ENCODE peak calls at places on chromosomes 13 and 19, in nine cellular contexts. S is CD14-positive monocyte, B is T-helper 2 cell, F is heart left ventricle, O is M059J, D is NCI-H1930, G is cardiac muscle cell, T is NCI-H146, I is globus pallidus. Q is an unnamed sample.
A peak's percentile ranks its signal among the peaks of the same experiment; 100 is the strongest.

GRCh38 chr13:21259571-21260455 is 83.4 kb downstream of the MRPL57 start:
- DNase-seq in S (no peak), B (no peak), F (no peak), O (no peak), D (no peak), G (no peak), T (no peak), I (no peak), Q (no peak)

GRCh38 chr19:53333071-53333465 is 481 bp upstream of the ZNF845 start:
- DNase-seq in S (no peak), B (peak; percentile 23), F (peak; percentile 61), O (no peak), D (no peak), G (no peak), T (peak; percentile 70), I (no peak), Q (peak; percentile 21)

GRCh38 chr13:76161143-76161542 is 525.0 kb downstream of the LMO7 start:
- DNase-seq in S (no peak), B (no peak), F (peak; percentile 34), O (no peak), D (no peak), G (no peak), T (no peak), I (no peak), Q (no peak)

GRCh38 chr13:73970413-73971055 is 163.7 kb downstream of the KLF12 start:
- DNase-seq in S (no peak), B (no peak), F (no peak), O (no peak), D (no peak), G (no peak), T (no peak), I (no peak), Q (no peak)

GRCh38 chr19:40798997-40799557 is at the start of gene EGLN2:
- DNase-seq in S (no peak), B (no peak), F (no peak), O (no peak), D (no peak), G (no peak), T (peak; percentile 65), I (no peak), Q (no peak)

GRCh38 chr19:38464421-38465082 is 31.1 kb downstream of the RYR1 start:
- DNase-seq in S (no peak), B (no peak), F (no peak), O (no peak), D (no peak), G (no peak), T (no peak), I (no peak), Q (no peak)

GRCh38 chr13:27403252-27403678 is 21.2 kb upstream of the GTF3A start:
- DNase-seq in S (no peak), B (no peak), F (no peak), O (peak; percentile 72), D (no peak), G (peak; percentile 77), T (no peak), I (no peak), Q (no peak)

GRCh38 chr13:60397693-60398437 is 845 bp downstream of the TDRD3 start:
- DNase-seq in S (peak; percentile 56), B (no peak), F (peak; percentile 73), O (peak; percentile 66), D (peak; percentile 44), G (peak; percentile 78), T (peak; percentile 79), I (peak; percentile 54), Q (peak; percentile 53)

GRCh38 chr19:22882797-22883196 is 50.7 kb downstream of the ZNF723 start:
- DNase-seq in S (no peak), B (no peak), F (no peak), O (peak; percentile 19), D (no peak), G (peak; percentile 27), T (peak; percentile 0), I (peak; percentile 67), Q (peak; percentile 68)

GRCh38 chr13:41470187-41470586 is 12.8 kb downstream of the RGCC start:
- DNase-seq in S (no peak), B (no peak), F (no peak), O (no peak), D (no peak), G (no peak), T (no peak), I (no peak), Q (no peak)

GRCh38 chr19:44512326-44513298 is 12.3 kb upstream of the ZNF180 start:
- DNase-seq in S (no peak), B (peak; percentile 8), F (no peak), O (peak; percentile 84), D (peak; percentile 49), G (peak; percentile 58), T (peak; percentile 48), I (no peak), Q (no peak)

GRCh38 chr13:66635526-66635925 is 594.6 kb downstream of the PCDH9 start:
- DNase-seq in S (no peak), B (no peak), F (no peak), O (peak; percentile 8), D (no peak), G (peak; percentile 79), T (no peak), I (no peak), Q (no peak)

GRCh38 chr19:5955638-5955935 is 22.4 kb downstream of the RANBP3 start:
- DNase-seq in S (no peak), B (no peak), F (peak; percentile 12), O (peak; percentile 66), D (no peak), G (peak; percentile 38), T (no peak), I (no peak), Q (no peak)

GRCh38 chr13:41854758-41855157 is 106.2 kb downstream of the VWA8 start:
- DNase-seq in S (no peak), B (no peak), F (no peak), O (no peak), D (no peak), G (peak; percentile 12), T (no peak), I (no peak), Q (no peak)

GRCh38 chr13:111610077-111610476 is 289.6 kb downstream of the TEX29 start:
- DNase-seq in S (no peak), B (no peak), F (no peak), O (no peak), D (no peak), G (no peak), T (peak; percentile 21), I (no peak), Q (no peak)

GRCh38 chr13:46555722-46556121 is 2.8 kb downstream of the LRCH1 start:
- DNase-seq in S (no peak), B (no peak), F (no peak), O (no peak), D (no peak), G (no peak), T (no peak), I (no peak), Q (no peak)

GRCh38 chr13:36758345-36758744 is 60.7 kb upstream of the RFXAP start:
- DNase-seq in S (no peak), B (no peak), F (no peak), O (no peak), D (no peak), G (no peak), T (peak; percentile 75), I (no peak), Q (no peak)

GRCh38 chr19:1786668-1787067 is 25.4 kb downstream of the ATP8B3 start:
- DNase-seq in S (no peak), B (no peak), F (no peak), O (no peak), D (no peak), G (no peak), T (no peak), I (no peak), Q (no peak)

GRCh38 chr19:10259162-10259905 is 7.3 kb downstream of the MRPL4 start:
- DNase-seq in S (peak; percentile 85), B (peak; percentile 84), F (peak; percentile 91), O (peak; percentile 80), D (peak; percentile 56), G (peak; percentile 87), T (peak; percentile 92), I (peak; percentile 48), Q (peak; percentile 86)

GRCh38 chr19:14519860-14520407 is 1.7 kb upstream of the DNAJB1 start:
- DNase-seq in S (peak; percentile 57), B (no peak), F (no peak), O (peak; percentile 98), D (no peak), G (peak; percentile 70), T (no peak), I (no peak), Q (no peak)

GRCh38 chr13:20247403-20247802 is 15.3 kb upstream of the GJB6 start:
- DNase-seq in S (no peak), B (no peak), F (no peak), O (no peak), D (no peak), G (no peak), T (no peak), I (no peak), Q (no peak)

GRCh38 chr19:35858311-35858710 is 1.6 kb downstream of the KIRREL2 start:
- DNase-seq in S (no peak), B (no peak), F (no peak), O (no peak), D (no peak), G (no peak), T (no peak), I (no peak), Q (no peak)

GRCh38 chr19:41019346-41019745 is 28.3 kb downstream of the CYP2B6 start:
- DNase-seq in S (no peak), B (no peak), F (no peak), O (no peak), D (no peak), G (no peak), T (no peak), I (no peak), Q (no peak)

Q was measured in Ammon's horn.